ENCODE peak calls at places on chromosomes 12 and 14, in eight cellular contexts. L is H54; Y is NB4; B is naive thymus-derived CD8-positive, alpha-beta T cell; F is myocyte; G is renal cortical epithelial cell; V is T-helper 1 cell; U is lower leg skin. H is an unnamed sample.

GRCh38 chr12:57844725-57845477 is 1.6 kb downstream of the CTDSP2 start:
- DNase-seq in L (peak), Y (peak), B (no peak), F (peak), G (peak), V (no peak), U (peak), H (no peak)

GRCh38 chr12:101877816-101878811 is 734 bp downstream of the DRAM1 start:
- DNase-seq in L (peak), Y (no peak), B (no peak), F (no peak), G (peak), V (no peak), U (peak), H (no peak)

GRCh38 chr14:70013269-70013873 is 134.2 kb downstream of the SMOC1 start:
- DNase-seq in L (peak), Y (peak), B (no peak), F (peak), G (no peak), V (no peak), U (peak), H (no peak)

GRCh38 chr12:124317400-124317799 is 22.5 kb downstream of the RFLNA start:
- DNase-seq in L (no peak), Y (no peak), B (no peak), F (no peak), G (no peak), V (no peak), U (no peak), H (no peak)

GRCh38 chr12:114902665-114903393 is 218.9 kb upstream of the TBX3 start:
- DNase-seq in L (no peak), Y (no peak), B (no peak), F (no peak), G (peak), V (no peak), U (no peak), H (peak)

GRCh38 chr12:52850681-52851080 is 1.9 kb upstream of the KRT78 start:
- DNase-seq in L (no peak), Y (no peak), B (no peak), F (no peak), G (no peak), V (no peak), U (peak), H (no peak)

GRCh38 chr12:16350682-16351081 is 3.2 kb downstream of the MGST1 start:
- DNase-seq in L (peak), Y (peak), B (no peak), F (peak), G (peak), V (no peak), U (no peak), H (no peak)

GRCh38 chr12:19088576-19088975 is 41.0 kb upstream of the PLEKHA5 start:
- DNase-seq in L (no peak), Y (no peak), B (no peak), F (peak), G (no peak), V (no peak), U (no peak), H (no peak)

GRCh38 chr12:21599143-21599999 is 5.3 kb downstream of the GYS2 start:
- DNase-seq in L (no peak), Y (no peak), B (no peak), F (no peak), G (no peak), V (no peak), U (no peak), H (no peak)

GRCh38 chr14:91361236-91361811 is 56.3 kb downstream of the CCDC88C start:
- DNase-seq in L (no peak), Y (peak), B (no peak), F (no peak), G (no peak), V (no peak), U (no peak), H (peak)

GRCh38 chr12:83468988-83469908 is 782.5 kb downstream of the TMTC2 start:
- DNase-seq in L (no peak), Y (no peak), B (no peak), F (no peak), G (no peak), V (no peak), U (no peak), H (no peak)

GRCh38 chr14:68679746-68680467 is 113.0 kb downstream of the ZFP36L1 start:
- DNase-seq in L (no peak), Y (no peak), B (no peak), F (no peak), G (peak), V (no peak), U (no peak), H (no peak)

GRCh38 chr14:95870772-95871171 is 5.9 kb upstream of the TUNAR start:
- DNase-seq in L (no peak), Y (no peak), B (no peak), F (no peak), G (no peak), V (no peak), U (peak), H (no peak)

GRCh38 chr12:49403887-49404517 is 36.7 kb downstream of the SPATS2 start:
- DNase-seq in L (no peak), Y (peak), B (no peak), F (no peak), G (no peak), V (no peak), U (no peak), H (no peak)

GRCh38 chr12:58741226-58741625 is 179.1 kb downstream of the LRIG3 start:
- DNase-seq in L (no peak), Y (no peak), B (no peak), F (no peak), G (no peak), V (no peak), U (no peak), H (no peak)

GRCh38 chr12:14795028-14795448 is 8.2 kb downstream of the WBP11 start:
- DNase-seq in L (no peak), Y (no peak), B (no peak), F (no peak), G (no peak), V (no peak), U (no peak), H (no peak)

GRCh38 chr12:112182499-112182898 is 57.1 kb downstream of the TRAFD1 start:
- DNase-seq in L (no peak), Y (no peak), B (no peak), F (peak), G (no peak), V (no peak), U (no peak), H (peak)

GRCh38 chr14:26596722-26597030 is 1.2 kb downstream of the NOVA1 start:
- DNase-seq in L (no peak), Y (no peak), B (no peak), F (peak), G (no peak), V (no peak), U (peak), H (no peak)

GRCh38 chr12:122969657-122970056 is 3.4 kb upstream of the ABCB9 start:
- DNase-seq in L (no peak), Y (no peak), B (no peak), F (no peak), G (no peak), V (no peak), U (no peak), H (no peak)

GRCh38 chr14:84882830-84883229 is 647.1 kb upstream of the FLRT2 start:
- DNase-seq in L (no peak), Y (no peak), B (no peak), F (no peak), G (no peak), V (no peak), U (no peak), H (no peak)

GRCh38 chr12:49616533-49617219 is 6.7 kb upstream of the PRPF40B start:
- DNase-seq in L (no peak), Y (peak), B (no peak), F (no peak), G (no peak), V (no peak), U (no peak), H (no peak)

GRCh38 chr12:110616471-110617115 is 2.7 kb downstream of the TCTN1 start:
- DNase-seq in L (no peak), Y (no peak), B (no peak), F (no peak), G (no peak), V (no peak), U (no peak), H (no peak)

GRCh38 chr12:64169999-64170398 is 52.1 kb downstream of the KICS2 start:
- DNase-seq in L (no peak), Y (no peak), B (no peak), F (no peak), G (no peak), V (no peak), U (no peak), H (peak)

GRCh38 chr12:99822273-99822672 is 162.5 kb downstream of the ANKS1B start:
- DNase-seq in L (no peak), Y (no peak), B (no peak), F (no peak), G (no peak), V (no peak), U (no peak), H (no peak)

GRCh38 chr12:93079976-93080375 is 150.9 kb upstream of the EEA1 start:
- DNase-seq in L (no peak), Y (no peak), B (no peak), F (no peak), G (no peak), V (no peak), U (no peak), H (no peak)

GRCh38 chr14:51554953-51555352 is 96.8 kb upstream of the FRMD6 start:
- DNase-seq in L (no peak), Y (peak), B (peak), F (peak), G (no peak), V (no peak), U (no peak), H (no peak)

GRCh38 chr12:104520242-104520900 is 63.6 kb downstream of the CHST11 start:
- DNase-seq in L (no peak), Y (peak), B (no peak), F (peak), G (peak), V (no peak), U (no peak), H (no peak)

GRCh38 chr14:88967299-88967698 is 142.8 kb downstream of the TTC8 start:
- DNase-seq in L (no peak), Y (no peak), B (no peak), F (no peak), G (no peak), V (no peak), U (no peak), H (no peak)

H was measured in NCI-H774.